ENCODE peak calls at places on chromosomes 12 and 14, in eight cellular contexts. G is left ventricle myocardium inferior, P is nephron progenitor cell, K is lower lobe of right lung, R is BJ, L is vagina, I is lower leg skin, O is HFF-Myc. C is an unnamed sample.
A peak's percentile ranks its signal among the peaks of the same experiment; 100 is the strongest.

GRCh38 chr14:65414961-65415589 is 2.5 kb downstream of the FUT8 start:
- DNase-seq in R (no peak), G (no peak), L (no peak), P (no peak), I (no peak), K (no peak), O (no peak), C (no peak)

GRCh38 chr14:34582117-34582680 is 42.7 kb upstream of the EAPP start:
- DNase-seq in O (no peak), K (no peak), G (no peak), L (no peak), I (no peak), R (no peak), P (no peak), C (no peak)

GRCh38 chr14:102848830-102849521 is 71.7 kb downstream of the TRAF3 start:
- DNase-seq in O (peak; percentile 63), G (peak; percentile 47), K (no peak), P (no peak), L (no peak), R (no peak), I (peak; percentile 24), C (no peak)

GRCh38 chr12:51972849-51973273 is 21.4 kb downstream of the ACVR1B start:
- DNase-seq in R (no peak), P (no peak), L (no peak), G (peak; percentile 46), O (no peak), K (peak; percentile 87), I (peak; percentile 66), C (no peak)

GRCh38 chr12:131369094-131369845 is 341.6 kb upstream of the SFSWAP start:
- DNase-seq in G (peak; percentile 2), P (no peak), L (no peak), I (no peak), O (no peak), K (no peak), R (no peak), C (no peak)

GRCh38 chr12:87967871-87968270 is 61.3 kb downstream of the C12orf50 start:
- DNase-seq in R (no peak), K (no peak), I (no peak), L (no peak), O (no peak), P (no peak), G (no peak), C (no peak)

GRCh38 chr14:67620217-67620789 is 583 bp downstream of the ARG2 start:
- DNase-seq in O (no peak), L (no peak), P (peak; percentile 38), R (no peak), G (no peak), K (no peak), I (no peak), C (peak; percentile 74)

GRCh38 chr12:88468546-88468945 is 111.7 kb downstream of the KITLG start:
- DNase-seq in G (no peak), R (no peak), P (no peak), L (no peak), K (no peak), O (no peak), I (no peak), C (no peak)

GRCh38 chr12:32448581-32448980 is 49.2 kb downstream of the FGD4 start:
- DNase-seq in O (no peak), G (no peak), K (no peak), P (no peak), L (no peak), I (no peak), R (no peak), C (no peak)

GRCh38 chr12:8818526-8818925 is 3.9 kb upstream of the A2ML1 start:
- DNase-seq in R (no peak), G (no peak), K (no peak), I (no peak), O (no peak), P (no peak), L (no peak), C (no peak)

GRCh38 chr12:21906919-21907642 is 34.1 kb downstream of the ABCC9 start:
- DNase-seq in R (peak; percentile 39), L (no peak), I (peak; percentile 21), O (no peak), P (no peak), K (no peak), G (no peak), C (no peak)
- TF ChIP-seq CTCF in R (no peak), L (no peak), I (no peak), O (no peak), P (no peak), K (no peak), G (no peak), C (no peak)

GRCh38 chr12:54003625-54004024 is 3.7 kb downstream of the HOXC9 start:
- DNase-seq in L (no peak), R (no peak), I (no peak), G (no peak), K (no peak), O (no peak), P (no peak), C (peak; percentile 66)

GRCh38 chr12:54004841-54005530 is 3.8 kb upstream of the HOXC8 start:
- DNase-seq in R (no peak), O (no peak), G (no peak), L (no peak), I (no peak), P (peak; percentile 75), K (no peak), C (peak; percentile 92)

GRCh38 chr12:54005531-54005852 is 3.3 kb upstream of the HOXC8 start:
- DNase-seq in I (no peak), P (peak; percentile 68), G (no peak), R (no peak), K (no peak), L (no peak), O (no peak), C (peak; percentile 84)

GRCh38 chr12:54002915-54003339 is 3.0 kb downstream of the HOXC9 start:
- DNase-seq in I (no peak), L (no peak), O (no peak), R (no peak), K (no peak), P (no peak), G (no peak), C (peak; percentile 77)

DNA sequence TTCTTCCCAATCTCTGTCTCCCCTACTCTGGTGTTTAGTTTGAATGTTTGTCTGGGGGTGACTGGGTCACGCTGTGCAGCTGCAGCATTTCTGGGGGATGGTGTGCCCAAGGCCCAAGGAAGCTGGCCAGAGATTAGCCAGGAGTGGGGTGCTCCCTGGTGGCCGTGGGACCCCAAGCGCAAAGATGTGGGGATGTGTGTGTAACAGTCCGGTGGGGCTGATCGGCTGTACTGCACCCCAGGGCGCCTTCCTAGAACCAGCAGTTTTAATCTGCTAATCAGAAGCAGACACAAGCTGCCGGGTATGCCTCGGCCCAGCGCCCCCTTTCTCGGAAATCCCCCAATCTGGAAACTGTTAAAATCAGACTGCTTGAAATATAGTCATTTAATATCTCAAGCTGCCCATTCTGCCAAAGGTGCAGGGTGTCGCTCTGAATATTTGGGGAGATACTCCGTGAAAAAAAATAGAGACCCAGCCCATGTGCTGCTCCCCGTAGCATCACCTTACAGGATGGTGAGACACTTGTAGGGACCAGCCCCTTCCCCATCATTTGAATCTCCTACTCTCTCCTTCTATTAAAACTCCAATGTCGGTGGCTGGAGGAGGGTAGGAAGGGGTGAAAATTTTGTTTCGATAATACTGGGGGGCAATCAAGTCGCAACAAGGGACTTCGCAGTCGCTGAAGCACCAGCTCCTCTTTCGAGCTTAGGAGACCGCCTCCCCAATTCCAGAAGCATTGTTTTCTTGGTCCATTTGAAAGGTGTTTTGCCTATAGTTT is 4.3 kb downstream of the HOXC9 start:
- DNase-seq in P (no peak), G (no peak), I (no peak), L (no peak), R (no peak), K (no peak), O (no peak), C (peak; percentile 62)
- TF ChIP-seq CTCF in P (no peak), G (no peak), I (no peak), L (no peak), R (peak; percentile 26), K (no peak), O (peak; percentile 28), C (no peak)

GRCh38 chr14:58643366-58643765 is 5.6 kb downstream of the DACT1 start:
- DNase-seq in K (no peak), L (no peak), O (no peak), G (no peak), P (no peak), I (no peak), R (no peak), C (no peak)

GRCh38 chr14:58639842-58640484 is 2.2 kb downstream of the DACT1 start:
- DNase-seq in G (no peak), I (peak; percentile 24), K (no peak), O (peak; percentile 87), P (peak; percentile 52), L (no peak), R (peak; percentile 66), C (no peak)

GRCh38 chr14:58640959-58641358 is 3.2 kb downstream of the DACT1 start:
- DNase-seq in I (no peak), R (no peak), G (no peak), K (no peak), P (no peak), L (no peak), O (no peak), C (no peak)

GRCh38 chr14:58638231-58639205 is 756 bp downstream of the DACT1 start:
- DNase-seq in L (no peak), G (peak; percentile 24), O (no peak), K (no peak), P (peak; percentile 32), R (no peak), I (no peak), C (peak; percentile 76)

DNA sequence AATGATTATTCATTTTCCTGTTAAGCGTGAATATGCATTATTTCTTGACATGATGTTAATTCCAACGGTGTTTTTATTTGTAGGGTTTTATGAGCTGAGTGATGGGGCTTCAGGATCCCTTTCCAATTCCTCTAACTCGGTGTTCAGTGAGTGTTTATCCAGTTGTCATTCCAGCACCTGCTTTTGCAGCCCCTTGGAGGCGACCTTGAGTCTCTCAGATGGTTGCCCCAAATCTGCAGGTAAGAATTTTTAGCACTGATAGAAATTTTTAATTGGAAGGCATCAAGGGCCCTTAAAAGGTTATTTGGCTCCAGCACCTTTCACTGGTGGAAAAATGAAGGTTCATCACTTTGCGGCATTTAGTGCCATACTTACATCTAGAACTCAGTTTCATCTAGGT is 3.7 kb downstream of the DACT1 start:
- DNase-seq in I (no peak), P (no peak), O (no peak), G (no peak), R (no peak), L (no peak), K (no peak), C (no peak)
- TF ChIP-seq CTCF in I (no peak), P (no peak), O (peak; percentile 25), G (no peak), R (no peak), L (no peak), K (no peak), C (no peak)

GRCh38 chr12:100733817-100734593 is 60.6 kb upstream of the ANO4 start:
- DNase-seq in K (no peak), G (no peak), O (no peak), R (no peak), L (no peak), I (no peak), P (no peak), C (no peak)
- TF ChIP-seq CTCF in K (peak; percentile 50), G (peak; percentile 68), O (peak; percentile 52), R (peak; percentile 75), L (no peak), I (no peak), P (peak; percentile 51), C (peak; percentile 46)

C was measured in kidney.